ENCODE peak calls at places on chromosomes 13 and 19, in four cellular contexts. One of them, this sample, is unnamed.

GRCh38 chr19:56155124-56155687 is 14.1 kb downstream of the ZNF444 start:
- DNase-seq in esophagus squamous epithelium: no peak
- DNase-seq in Peyer's patch: no peak
- DNase-seq in endothelial cell of umbilical vein: no peak
- DNase-seq in this sample: peak; percentile 35

GRCh38 chr19:58261968-58262921 is 16.5 kb upstream of the ZNF8 start:
- DNase-seq in esophagus squamous epithelium: no peak
- DNase-seq in Peyer's patch: no peak
- DNase-seq in endothelial cell of umbilical vein: no peak
- DNase-seq in this sample: peak; percentile 49

GRCh38 chr19:16160943-16161560 is 12.3 kb downstream of the CIB3 start:
- DNase-seq in esophagus squamous epithelium: no peak
- DNase-seq in Peyer's patch: no peak
- DNase-seq in endothelial cell of umbilical vein: peak; percentile 33
- DNase-seq in this sample: no peak

GRCh38 chr19:3573162-3573857 is 566 bp downstream of the HMG20B start:
- DNase-seq in esophagus squamous epithelium: no peak
- DNase-seq in Peyer's patch: no peak
- DNase-seq in endothelial cell of umbilical vein: no peak
- DNase-seq in this sample: no peak

GRCh38 chr19:57903298-57904174 is 12.9 kb downstream of the ZNF417 start:
- DNase-seq in esophagus squamous epithelium: no peak
- DNase-seq in Peyer's patch: peak; percentile 58
- DNase-seq in endothelial cell of umbilical vein: peak; percentile 19
- DNase-seq in this sample: peak; percentile 33

GRCh38 chr13:43963726-43964125 is 84.0 kb downstream of the LACC1 start:
- DNase-seq in esophagus squamous epithelium: no peak
- DNase-seq in Peyer's patch: no peak
- DNase-seq in endothelial cell of umbilical vein: no peak
- DNase-seq in this sample: no peak

GRCh38 chr13:80235559-80236296 is 105.2 kb downstream of the SPRY2 start:
- DNase-seq in esophagus squamous epithelium: no peak
- DNase-seq in Peyer's patch: no peak
- DNase-seq in endothelial cell of umbilical vein: peak; percentile 86
- DNase-seq in this sample: no peak

GRCh38 chr13:73096173-73097117 is 37.6 kb downstream of the KLF5 start:
- DNase-seq in esophagus squamous epithelium: no peak
- DNase-seq in Peyer's patch: no peak
- DNase-seq in endothelial cell of umbilical vein: no peak
- DNase-seq in this sample: no peak

GRCh38 chr19:4764290-4764660 is 27.3 kb upstream of the FEM1A start:
- DNase-seq in esophagus squamous epithelium: no peak
- DNase-seq in Peyer's patch: no peak
- DNase-seq in endothelial cell of umbilical vein: no peak
- DNase-seq in this sample: no peak

GRCh38 chr19:14021474-14021873 is 6.5 kb upstream of the RLN3 start:
- DNase-seq in esophagus squamous epithelium: no peak
- DNase-seq in Peyer's patch: no peak
- DNase-seq in endothelial cell of umbilical vein: no peak
- DNase-seq in this sample: no peak

GRCh38 chr13:110027470-110028240 is 241.3 kb upstream of the IRS2 start:
- DNase-seq in esophagus squamous epithelium: no peak
- DNase-seq in Peyer's patch: no peak
- DNase-seq in endothelial cell of umbilical vein: no peak
- DNase-seq in this sample: no peak

GRCh38 chr19:57245959-57246358 is 5.5 kb downstream of the ZNF805 start:
- DNase-seq in esophagus squamous epithelium: no peak
- DNase-seq in Peyer's patch: no peak
- DNase-seq in endothelial cell of umbilical vein: no peak
- DNase-seq in this sample: no peak

GRCh38 chr13:29548722-29549446 is 46.6 kb downstream of the SLC7A1 start:
- DNase-seq in esophagus squamous epithelium: no peak
- DNase-seq in Peyer's patch: no peak
- DNase-seq in endothelial cell of umbilical vein: peak; percentile 92
- DNase-seq in this sample: peak; percentile 53

GRCh38 chr13:111962431-111962891 is 104.5 kb upstream of the SOX1 start:
- DNase-seq in esophagus squamous epithelium: no peak
- DNase-seq in Peyer's patch: peak; percentile 26
- DNase-seq in endothelial cell of umbilical vein: no peak
- DNase-seq in this sample: no peak

GRCh38 chr13:44710576-44710975 is 134.4 kb upstream of the TSC22D1 start:
- DNase-seq in esophagus squamous epithelium: no peak
- DNase-seq in Peyer's patch: no peak
- DNase-seq in endothelial cell of umbilical vein: peak; percentile 92
- DNase-seq in this sample: no peak

GRCh38 chr19:19551862-19552192 is 13.8 kb downstream of the CILP2 start:
- DNase-seq in esophagus squamous epithelium: no peak
- DNase-seq in Peyer's patch: no peak
- DNase-seq in endothelial cell of umbilical vein: no peak
- DNase-seq in this sample: no peak

GRCh38 chr13:50133277-50133953 is 118.2 kb downstream of the KCNRG start:
- DNase-seq in esophagus squamous epithelium: no peak
- DNase-seq in Peyer's patch: no peak
- DNase-seq in endothelial cell of umbilical vein: no peak
- DNase-seq in this sample: no peak

GRCh38 chr19:13588953-13589833 is 82.9 kb upstream of the CACNA1A start:
- DNase-seq in esophagus squamous epithelium: no peak
- DNase-seq in Peyer's patch: peak; percentile 82
- DNase-seq in endothelial cell of umbilical vein: peak; percentile 55
- DNase-seq in this sample: peak; percentile 59

GRCh38 chr19:31096047-31096446 is 253.2 kb downstream of the TSHZ3 start:
- DNase-seq in esophagus squamous epithelium: no peak
- DNase-seq in Peyer's patch: no peak
- DNase-seq in endothelial cell of umbilical vein: no peak
- DNase-seq in this sample: no peak

GRCh38 chr13:20150561-20150960 is 10.3 kb downstream of the GJA3 start:
- DNase-seq in esophagus squamous epithelium: no peak
- DNase-seq in Peyer's patch: no peak
- DNase-seq in endothelial cell of umbilical vein: no peak
- DNase-seq in this sample: no peak

GRCh38 chr13:75153834-75154233 is 328.1 kb downstream of the TBC1D4 start:
- DNase-seq in esophagus squamous epithelium: no peak
- DNase-seq in Peyer's patch: no peak
- DNase-seq in endothelial cell of umbilical vein: no peak
- DNase-seq in this sample: no peak

GRCh38 chr19:1102407-1103106 is 1.2 kb upstream of the GPX4 start:
- DNase-seq in esophagus squamous epithelium: no peak
- DNase-seq in Peyer's patch: no peak
- DNase-seq in endothelial cell of umbilical vein: peak; percentile 95
- DNase-seq in this sample: peak; percentile 56

GRCh38 chr19:13117176-13117771 is 734 bp upstream of the TRMT1 start:
- DNase-seq in esophagus squamous epithelium: no peak
- DNase-seq in Peyer's patch: no peak
- DNase-seq in endothelial cell of umbilical vein: no peak
- DNase-seq in this sample: no peak

GRCh38 chr19:16254851-16255408 is 57.2 kb downstream of the AP1M1 start:
- DNase-seq in esophagus squamous epithelium: no peak
- DNase-seq in Peyer's patch: no peak
- DNase-seq in endothelial cell of umbilical vein: no peak
- DNase-seq in this sample: no peak

GRCh38 chr19:8811315-8812172 is 20.6 kb downstream of the ZNF558 start:
- DNase-seq in esophagus squamous epithelium: no peak
- DNase-seq in Peyer's patch: no peak
- DNase-seq in endothelial cell of umbilical vein: no peak
- DNase-seq in this sample: peak; percentile 41

GRCh38 chr13:96650301-96650886 is 343.9 kb downstream of the OXGR1 start:
- DNase-seq in esophagus squamous epithelium: no peak
- DNase-seq in Peyer's patch: no peak
- DNase-seq in endothelial cell of umbilical vein: peak; percentile 58
- DNase-seq in this sample: no peak

GRCh38 chr13:109704771-109705628 is 81.4 kb downstream of the IRS2 start:
- DNase-seq in esophagus squamous epithelium: no peak
- DNase-seq in Peyer's patch: no peak
- DNase-seq in endothelial cell of umbilical vein: no peak
- DNase-seq in this sample: no peak

GRCh38 chr13:59270327-59270726 is 893.4 kb downstream of the DIAPH3 start:
- DNase-seq in esophagus squamous epithelium: no peak
- DNase-seq in Peyer's patch: no peak
- DNase-seq in endothelial cell of umbilical vein: no peak
- DNase-seq in this sample: no peak

GRCh38 chr19:56223481-56223880 is 21.4 kb downstream of the ZSCAN5C start:
- DNase-seq in esophagus squamous epithelium: no peak
- DNase-seq in Peyer's patch: no peak
- DNase-seq in endothelial cell of umbilical vein: no peak
- DNase-seq in this sample: no peak

GRCh38 chr19:42455621-42456081 is 12.9 kb upstream of the CXCL17 start:
- DNase-seq in esophagus squamous epithelium: no peak
- DNase-seq in Peyer's patch: peak; percentile 70
- DNase-seq in endothelial cell of umbilical vein: no peak
- DNase-seq in this sample: no peak

GRCh38 chr19:29524201-29524911 is 1.4 kb upstream of the VSTM2B start:
- DNase-seq in esophagus squamous epithelium: no peak
- DNase-seq in Peyer's patch: no peak
- DNase-seq in endothelial cell of umbilical vein: no peak
- DNase-seq in this sample: no peak

GRCh38 chr19:23365222-23365621 is 30.0 kb downstream of the ZNF91 start:
- DNase-seq in esophagus squamous epithelium: no peak
- DNase-seq in Peyer's patch: no peak
- DNase-seq in endothelial cell of umbilical vein: no peak
- DNase-seq in this sample: no peak

GRCh38 chr19:47221890-47222289 is 9.1 kb downstream of the BBC3 start:
- DNase-seq in esophagus squamous epithelium: no peak
- DNase-seq in Peyer's patch: no peak
- DNase-seq in endothelial cell of umbilical vein: no peak
- DNase-seq in this sample: no peak

GRCh38 chr19:48676887-48677286 is 4.1 kb upstream of the NTN5 start:
- DNase-seq in esophagus squamous epithelium: no peak
- DNase-seq in Peyer's patch: peak; percentile 75
- DNase-seq in endothelial cell of umbilical vein: no peak
- DNase-seq in this sample: no peak

GRCh38 chr13:44903596-44903995 is 85.7 kb downstream of the NUFIP1 start:
- DNase-seq in esophagus squamous epithelium: no peak
- DNase-seq in Peyer's patch: peak; percentile 61
- DNase-seq in endothelial cell of umbilical vein: no peak
- DNase-seq in this sample: no peak

GRCh38 chr19:35717665-35718344 is at the start of gene KMT2B:
- DNase-seq in esophagus squamous epithelium: no peak
- DNase-seq in Peyer's patch: peak; percentile 97
- DNase-seq in endothelial cell of umbilical vein: no peak
- DNase-seq in this sample: peak; percentile 97

GRCh38 chr19:52086481-52086880 is 9.1 kb downstream of the ZNF841 start:
- DNase-seq in esophagus squamous epithelium: no peak
- DNase-seq in Peyer's patch: no peak
- DNase-seq in endothelial cell of umbilical vein: no peak
- DNase-seq in this sample: no peak
- TF ChIP-seq POLR2A in esophagus squamous epithelium: no peak
- TF ChIP-seq POLR2A in Peyer's patch: no peak
- TF ChIP-seq POLR2A in endothelial cell of umbilical vein: no peak
- TF ChIP-seq POLR2A in this sample: no peak

GRCh38 chr19:53103141-53103902 is at the start of gene ZNF160:
- DNase-seq in esophagus squamous epithelium: peak; percentile 84
- DNase-seq in Peyer's patch: peak; percentile 99
- DNase-seq in endothelial cell of umbilical vein: peak; percentile 98
- DNase-seq in this sample: peak; percentile 96

GRCh38 chr19:53102701-53103140 is 501 bp downstream of the ZNF160 start:
- DNase-seq in esophagus squamous epithelium: no peak
- DNase-seq in Peyer's patch: no peak
- DNase-seq in endothelial cell of umbilical vein: peak; percentile 47
- DNase-seq in this sample: peak; percentile 72

GRCh38 chr19:53101518-53101917 is 1.7 kb downstream of the ZNF160 start:
- DNase-seq in esophagus squamous epithelium: no peak
- DNase-seq in Peyer's patch: no peak
- DNase-seq in endothelial cell of umbilical vein: no peak
- DNase-seq in this sample: no peak

GRCh38 chr19:53103903-53104203 is 631 bp upstream of the ZNF160 start:
- DNase-seq in esophagus squamous epithelium: no peak
- DNase-seq in Peyer's patch: no peak
- DNase-seq in endothelial cell of umbilical vein: no peak
- DNase-seq in this sample: no peak

GRCh38 chr19:53102186-53102585 is 1.0 kb downstream of the ZNF160 start:
- DNase-seq in esophagus squamous epithelium: no peak
- DNase-seq in Peyer's patch: no peak
- DNase-seq in endothelial cell of umbilical vein: no peak
- DNase-seq in this sample: no peak
- TF ChIP-seq POLR2A in esophagus squamous epithelium: no peak
- TF ChIP-seq POLR2A in Peyer's patch: no peak
- TF ChIP-seq POLR2A in endothelial cell of umbilical vein: no peak
- TF ChIP-seq POLR2A in this sample: no peak

GRCh38 chr19:10687518-10688288 is 13.5 kb upstream of the QTRT1 start:
- DNase-seq in esophagus squamous epithelium: no peak
- DNase-seq in Peyer's patch: no peak
- DNase-seq in endothelial cell of umbilical vein: no peak
- DNase-seq in this sample: no peak

GRCh38 chr19:10690351-10690781 is 10.9 kb upstream of the QTRT1 start:
- DNase-seq in esophagus squamous epithelium: no peak
- DNase-seq in Peyer's patch: no peak
- DNase-seq in endothelial cell of umbilical vein: no peak
- DNase-seq in this sample: no peak

GRCh38 chr19:10686193-10686592 is 15.0 kb upstream of the QTRT1 start:
- DNase-seq in esophagus squamous epithelium: no peak
- DNase-seq in Peyer's patch: no peak
- DNase-seq in endothelial cell of umbilical vein: no peak
- DNase-seq in this sample: no peak

GRCh38 chr19:10686661-10687517 is 14.3 kb upstream of the QTRT1 start:
- DNase-seq in esophagus squamous epithelium: no peak
- DNase-seq in Peyer's patch: no peak
- DNase-seq in endothelial cell of umbilical vein: no peak
- DNase-seq in this sample: no peak

GRCh38 chr19:10688545-10689280 is 12.5 kb upstream of the QTRT1 start:
- DNase-seq in esophagus squamous epithelium: no peak
- DNase-seq in Peyer's patch: no peak
- DNase-seq in endothelial cell of umbilical vein: no peak
- DNase-seq in this sample: no peak
- TF ChIP-seq POLR2A in esophagus squamous epithelium: no peak
- TF ChIP-seq POLR2A in Peyer's patch: no peak
- TF ChIP-seq POLR2A in endothelial cell of umbilical vein: no peak
- TF ChIP-seq POLR2A in this sample: no peak

GRCh38 chr13:98401936-98402335 is 175.0 kb downstream of the STK24 start:
- DNase-seq in esophagus squamous epithelium: no peak
- DNase-seq in Peyer's patch: no peak
- DNase-seq in endothelial cell of umbilical vein: no peak
- DNase-seq in this sample: no peak

GRCh38 chr13:98405107-98405571 is 171.8 kb downstream of the STK24 start:
- DNase-seq in esophagus squamous epithelium: no peak
- DNase-seq in Peyer's patch: no peak
- DNase-seq in endothelial cell of umbilical vein: no peak
- DNase-seq in this sample: peak; percentile 9

GRCh38 chr13:98399756-98400155 is 177.2 kb downstream of the STK24 start:
- DNase-seq in esophagus squamous epithelium: no peak
- DNase-seq in Peyer's patch: no peak
- DNase-seq in endothelial cell of umbilical vein: no peak
- DNase-seq in this sample: no peak

GRCh38 chr13:98405690-98406344 is 171.1 kb downstream of the STK24 start:
- DNase-seq in esophagus squamous epithelium: no peak
- DNase-seq in Peyer's patch: no peak
- DNase-seq in endothelial cell of umbilical vein: no peak
- DNase-seq in this sample: no peak

DNA sequence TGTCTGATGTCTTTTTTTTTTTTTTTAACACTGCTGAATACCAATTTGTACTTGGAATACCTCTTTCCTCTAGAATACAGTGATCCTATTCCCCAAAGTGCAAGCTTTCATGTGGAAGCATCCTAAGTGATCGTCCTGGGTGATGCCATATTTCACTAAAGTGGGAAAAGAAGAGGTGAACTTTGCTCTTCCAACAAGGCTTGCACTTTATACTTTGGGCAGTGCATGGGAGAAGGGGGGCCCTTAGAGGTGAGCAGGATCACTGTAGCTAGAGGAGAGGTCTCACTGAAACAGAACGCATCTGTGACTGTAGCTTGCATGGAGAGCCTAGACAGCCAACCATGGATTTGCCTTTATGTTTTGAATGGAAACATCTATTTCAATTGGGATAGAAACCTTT is 173.8 kb downstream of the STK24 start:
- DNase-seq in esophagus squamous epithelium: no peak
- DNase-seq in Peyer's patch: no peak
- DNase-seq in endothelial cell of umbilical vein: no peak
- DNase-seq in this sample: no peak
- TF ChIP-seq POLR2A in esophagus squamous epithelium: no peak
- TF ChIP-seq POLR2A in Peyer's patch: no peak
- TF ChIP-seq POLR2A in endothelial cell of umbilical vein: no peak
- TF ChIP-seq POLR2A in this sample: no peak